ENCODE peak calls at places on chromosomes 5 and 9, in eight cellular contexts. C, Y, W, H, O, Z, Q and G are unnamed samples.

GRCh38 chr5:122311400-122311887 is 593 bp upstream of the SNCAIP start:
- DNase-seq in Q (peak), Y (peak), Z (no peak), C (no peak), W (peak), O (no peak), H (peak), G (no peak)

GRCh38 chr5:150142800-150143724 is 12.6 kb downstream of the PDGFRB start:
- DNase-seq in C (peak), Y (no peak), H (no peak), O (peak), W (peak), Z (peak), Q (peak), G (peak)

GRCh38 chr9:89435315-89435823 is 62.5 kb downstream of the SEMA4D start:
- DNase-seq in W (no peak), Z (no peak), Y (peak), O (no peak), Q (no peak), H (no peak), C (peak), G (no peak)

GRCh38 chr5:33235824-33236223 is 204.9 kb upstream of the TARS1 start:
- DNase-seq in Z (no peak), W (no peak), C (no peak), O (no peak), Q (no peak), Y (no peak), H (no peak), G (no peak)

GRCh38 chr5:181207214-181207959 is 2.4 kb upstream of the TRIM7 start:
- DNase-seq in O (peak), C (no peak), Q (peak), Y (no peak), Z (peak), H (no peak), W (peak), G (peak)

GRCh38 chr5:66821626-66822429 is 225.6 kb downstream of the MAST4 start:
- DNase-seq in C (no peak), W (no peak), Q (no peak), H (no peak), Y (no peak), Z (no peak), O (no peak), G (no peak)

GRCh38 chr9:84136119-84136868 is 155.7 kb downstream of the RMI1 start:
- DNase-seq in W (no peak), Y (peak), C (no peak), Z (peak), H (no peak), Q (no peak), O (no peak), G (peak)

GRCh38 chr5:149740341-149740740 is 10.2 kb downstream of the PPARGC1B start:
- DNase-seq in W (no peak), Z (no peak), Y (no peak), C (no peak), H (no peak), O (no peak), Q (no peak), G (no peak)

GRCh38 chr5:154309361-154309725 is 118.8 kb downstream of the GALNT10 start:
- DNase-seq in H (no peak), Y (no peak), O (no peak), Z (peak), W (peak), Q (no peak), C (no peak), G (peak)

GRCh38 chr5:4862500-4862899 is 277.6 kb upstream of the ADAMTS16 start:
- DNase-seq in Y (peak), Q (no peak), H (no peak), O (no peak), W (peak), Z (peak), C (peak), G (peak)

GRCh38 chr5:2891781-2892180 is 140.3 kb upstream of the IRX2 start:
- DNase-seq in O (no peak), Y (no peak), Q (peak), C (no peak), H (no peak), W (no peak), Z (no peak), G (no peak)

GRCh38 chr5:139299477-139299876 is 5.9 kb downstream of the MATR3 start:
- DNase-seq in O (no peak), Y (no peak), W (no peak), C (no peak), Q (no peak), Z (no peak), H (no peak), G (no peak)

GRCh38 chr5:55114061-55114460 is 11.6 kb downstream of the GZMA start:
- DNase-seq in O (no peak), H (no peak), Q (no peak), Y (no peak), C (no peak), W (no peak), Z (no peak), G (no peak)

GRCh38 chr5:337565-338130 is 16.1 kb downstream of the AHRR start:
- DNase-seq in W (no peak), Z (peak), C (peak), H (no peak), Q (no peak), Y (peak), O (no peak), G (no peak)

GRCh38 chr5:64767959-64768357 is 533 bp downstream of the SREK1IP1 start:
- DNase-seq in Q (no peak), W (peak), Z (peak), Y (peak), H (no peak), C (peak), O (no peak), G (peak)

GRCh38 chr9:108620767-108621166 is 235.0 kb downstream of the ACTL7B start:
- DNase-seq in Q (no peak), O (no peak), Y (no peak), W (peak), H (no peak), Z (no peak), C (no peak), G (peak)

GRCh38 chr9:1606253-1606652 is 408.9 kb upstream of the SMARCA2 start:
- DNase-seq in C (no peak), Y (no peak), Q (no peak), W (no peak), O (no peak), H (no peak), Z (no peak), G (no peak)

GRCh38 chr5:2549354-2549753 is 202.1 kb downstream of the IRX2 start:
- DNase-seq in Z (no peak), W (no peak), Y (no peak), H (no peak), O (no peak), C (no peak), Q (peak), G (no peak)

GRCh38 chr5:166430491-166431319 is 1860.7 kb upstream of the WWC1 start:
- DNase-seq in Z (no peak), W (no peak), Y (peak), Q (no peak), O (no peak), H (no peak), C (no peak), G (no peak)

GRCh38 chr5:96962540-96962991 is 26.7 kb downstream of the LNPEP start:
- DNase-seq in C (no peak), O (no peak), W (no peak), Q (no peak), Y (peak), Z (no peak), H (no peak), G (no peak)

GRCh38 chr5:79093762-79094161 is 17.8 kb upstream of the BHMT start:
- DNase-seq in O (no peak), Y (peak), H (no peak), W (no peak), C (peak), Q (no peak), Z (no peak), G (no peak)

GRCh38 chr5:158123595-158123994 is 264.6 kb upstream of the CLINT1 start:
- DNase-seq in H (no peak), Z (no peak), W (no peak), C (no peak), Q (no peak), O (no peak), Y (no peak), G (no peak)

GRCh38 chr5:142717582-142718215 is 31.8 kb upstream of the FGF1 start:
- DNase-seq in Q (peak), O (peak), Y (peak), W (peak), H (no peak), C (peak), Z (peak), G (peak)

GRCh38 chr5:105789246-105789645 is 1881.5 kb downstream of the EFNA5 start:
- DNase-seq in Q (no peak), Z (no peak), C (no peak), H (no peak), W (no peak), O (no peak), Y (no peak), G (no peak)

GRCh38 chr5:78806544-78806943 is 158.0 kb upstream of the LHFPL2 start:
- DNase-seq in O (peak), Z (peak), W (peak), Y (no peak), H (no peak), Q (no peak), C (no peak), G (peak)

GRCh38 chr9:72428329-72428728 is 63.3 kb upstream of the ZFAND5 start:
- DNase-seq in H (no peak), Z (peak), Q (no peak), O (no peak), C (no peak), W (peak), Y (no peak), G (peak)

GRCh38 chr5:132195727-132196126 is 31.9 kb downstream of the P4HA2 start:
- DNase-seq in Q (no peak), W (no peak), Z (no peak), H (no peak), O (no peak), Y (no peak), C (no peak), G (no peak)

GRCh38 chr5:55232985-55233928 is at the start of gene CCNO:
- DNase-seq in H (peak), Z (peak), W (peak), Y (peak), C (peak), O (no peak), Q (peak), G (peak)

GRCh38 chr5:67537439-67538342 is 341.1 kb upstream of the CD180 start:
- DNase-seq in C (no peak), Q (no peak), H (no peak), Y (peak), O (no peak), W (peak), Z (no peak), G (peak)